ENCODE peak calls at places on chromosomes 4 and X, in nine cellular contexts. D is smooth muscle cell of the brain vasculature; M is BE2C; S is stimulated activated CD4-positive, alpha-beta T cell treated with anti-CD3 and anti-CD28 coated beads, Interleukin-15, amount 100 ng/mL, for 48 hours; O is iris pigment epithelial cell; Z is HTR-8/SVneo; Q is CD8-positive, alpha-beta T cell; L is hepatocyte; P is activated T-cell treated with anti-CD3 and anti-CD28 coated beads for 48 hours. I is an unnamed sample.

GRCh38 chr4:77220841-77221613 is 64.0 kb downstream of the CCNG2 start:
- DNase-seq in D (no peak), M (no peak), S (no peak), O (peak), Z (no peak), Q (no peak), L (peak), P (no peak), I (no peak)

GRCh38 chr4:127732623-127733199 is 2.5 kb downstream of the SLC25A31 start:
- DNase-seq in D (no peak), M (no peak), S (no peak), O (peak), Z (peak), Q (no peak), L (peak), P (no peak), I (peak)

GRCh38 chr4:68344049-68344448 is 5.8 kb downstream of the YTHDC1 start:
- DNase-seq in D (no peak), M (no peak), S (no peak), O (no peak), Z (no peak), Q (no peak), L (no peak), P (no peak), I (no peak)

GRCh38 chr4:139553751-139554670 is 2.0 kb downstream of the SETD7 start:
- DNase-seq in D (no peak), M (no peak), S (no peak), O (no peak), Z (no peak), Q (no peak), L (no peak), P (no peak), I (no peak)

GRCh38 chrX:122868626-122869025 is 315.5 kb upstream of the GRIA3 start:
- DNase-seq in D (no peak), M (no peak), S (no peak), O (no peak), Z (no peak), Q (no peak), L (no peak), P (no peak), I (no peak)

GRCh38 chr4:182190306-182190705 is 52.9 kb upstream of the TENM3 start:
- DNase-seq in D (no peak), M (peak), S (no peak), O (no peak), Z (no peak), Q (no peak), L (no peak), P (no peak), I (no peak)

GRCh38 chr4:80107374-80107773 is 34.3 kb upstream of the ANTXR2 start:
- DNase-seq in D (no peak), M (no peak), S (no peak), O (no peak), Z (no peak), Q (no peak), L (no peak), P (no peak), I (no peak)

GRCh38 chrX:138748480-138748879 is 37.0 kb upstream of the FGF13 start:
- DNase-seq in D (no peak), M (no peak), S (no peak), O (peak), Z (no peak), Q (no peak), L (peak), P (no peak), I (no peak)

GRCh38 chr4:77758804-77759203 is 60.4 kb downstream of the CNOT6L start:
- DNase-seq in D (no peak), M (no peak), S (no peak), O (no peak), Z (no peak), Q (no peak), L (no peak), P (no peak), I (no peak)

GRCh38 chr4:157012296-157012695 is 40.7 kb upstream of the PDGFC start:
- DNase-seq in D (no peak), M (no peak), S (no peak), O (no peak), Z (no peak), Q (no peak), L (no peak), P (no peak), I (no peak)

GRCh38 chr4:94285666-94286065 is 57.0 kb downstream of the HPGDS start:
- DNase-seq in D (no peak), M (peak), S (no peak), O (no peak), Z (no peak), Q (no peak), L (no peak), P (no peak), I (no peak)

GRCh38 chr4:121307441-121308327 is 73.1 kb downstream of the QRFPR start:
- DNase-seq in D (peak), M (peak), S (peak), O (peak), Z (peak), Q (peak), L (peak), P (peak), I (no peak)

GRCh38 chr4:56979674-56980073 is 978 bp downstream of the POLR2B start:
- DNase-seq in D (no peak), M (peak), S (peak), O (peak), Z (no peak), Q (peak), L (peak), P (peak), I (no peak)

GRCh38 chr4:83582289-83582756 is 46.4 kb downstream of the GPAT3 start:
- DNase-seq in D (no peak), M (peak), S (no peak), O (no peak), Z (no peak), Q (no peak), L (peak), P (no peak), I (no peak)

GRCh38 chr4:105092768-105093167 is 53.9 kb upstream of the TET2 start:
- DNase-seq in D (no peak), M (no peak), S (no peak), O (peak), Z (no peak), Q (no peak), L (no peak), P (no peak), I (no peak)

GRCh38 chr4:184934184-184934583 is 84.1 kb upstream of the HELT start:
- DNase-seq in D (no peak), M (no peak), S (no peak), O (peak), Z (no peak), Q (no peak), L (no peak), P (no peak), I (no peak)

GRCh38 chr4:87069037-87069742 is 134.4 kb downstream of the AFF1 start:
- DNase-seq in D (no peak), M (no peak), S (no peak), O (no peak), Z (no peak), Q (no peak), L (no peak), P (no peak), I (no peak)

GRCh38 chr4:41468122-41468521 is 69.8 kb upstream of the LIMCH1 start:
- DNase-seq in D (no peak), M (no peak), S (no peak), O (no peak), Z (no peak), Q (no peak), L (no peak), P (no peak), I (no peak)

GRCh38 chr4:183035726-183036415 is 63.2 kb upstream of the WWC2 start:
- DNase-seq in D (no peak), M (no peak), S (no peak), O (no peak), Z (peak), Q (no peak), L (no peak), P (no peak), I (no peak)

GRCh38 chr4:85039526-85039925 is 73.0 kb upstream of the WDFY3 start:
- DNase-seq in D (peak), M (no peak), S (no peak), O (peak), Z (no peak), Q (no peak), L (peak), P (no peak), I (no peak)

GRCh38 chrX:111100191-111100590 is 4.2 kb downstream of the PAK3 start:
- DNase-seq in D (no peak), M (peak), S (no peak), O (peak), Z (peak), Q (peak), L (peak), P (no peak), I (peak)

GRCh38 chr4:61841710-61842109 is 641.6 kb downstream of the ADGRL3 start:
- DNase-seq in D (no peak), M (no peak), S (no peak), O (no peak), Z (no peak), Q (no peak), L (no peak), P (no peak), I (no peak)

GRCh38 chr4:57110635-57111546 is 706 bp upstream of the IGFBP7 start:
- DNase-seq in D (peak), M (no peak), S (no peak), O (peak), Z (no peak), Q (no peak), L (peak), P (no peak), I (no peak)

GRCh38 chr4:48028654-48029053 is 12.1 kb downstream of the NIPAL1 start:
- DNase-seq in D (no peak), M (no peak), S (no peak), O (no peak), Z (no peak), Q (no peak), L (no peak), P (no peak), I (no peak)

GRCh38 chr4:8835521-8836365 is 35.9 kb downstream of the HMX1 start:
- DNase-seq in D (no peak), M (no peak), S (no peak), O (no peak), Z (no peak), Q (no peak), L (no peak), P (no peak), I (no peak)

GRCh38 chrX:119376312-119376711 is 22.8 kb upstream of the SLC25A43 start:
- DNase-seq in D (no peak), M (no peak), S (no peak), O (no peak), Z (no peak), Q (no peak), L (no peak), P (no peak), I (no peak)

I was measured in T47D.